ENCODE peak calls at places on chromosome 11, in ten cellular contexts. C is GM23338, P is H1, E is thoracic aorta, H is nephron progenitor cell, I is mammary epithelial cell, J is HFFc6, K is thyroid gland, O is psoas muscle, R is choroid plexus epithelial cell. V is an unnamed sample.

GRCh38 chr11:134046681-134047449 is 22.0 kb upstream of the JAM3 start:
- DNase-seq in C (no peak), P (no peak), E (no peak), H (no peak), I (no peak), J (no peak), K (no peak), O (no peak), R (no peak), V (peak; percentile 12)

GRCh38 chr11:2772544-2773031 is 72.8 kb upstream of the KCNQ1OT1 start:
- DNase-seq in C (no peak), P (no peak), E (no peak), H (no peak), I (peak; percentile 86), J (peak; percentile 42), K (no peak), O (peak; percentile 21), R (peak; percentile 43), V (no peak)

GRCh38 chr11:45650166-45651095 is 15.0 kb downstream of the CHST1 start:
- DNase-seq in C (no peak), P (peak; percentile 43), E (no peak), H (no peak), I (no peak), J (no peak), K (no peak), O (no peak), R (no peak), V (no peak)

GRCh38 chr11:17063171-17064002 is 14.1 kb downstream of the RPS13 start:
- DNase-seq in C (peak; percentile 85), P (peak; percentile 93), E (no peak), H (peak; percentile 73), I (peak; percentile 28), J (peak; percentile 32), K (peak; percentile 76), O (peak; percentile 74), R (peak; percentile 71), V (peak; percentile 43)

GRCh38 chr11:56750190-56750589 is 1.7 kb upstream of the OR9G4 start:
- DNase-seq in C (peak; percentile 59), P (no peak), E (no peak), H (no peak), I (no peak), J (no peak), K (no peak), O (no peak), R (no peak), V (no peak)

GRCh38 chr11:109150603-109151002 is 271.4 kb upstream of the C11orf87 start:
- DNase-seq in C (peak; percentile 9), P (no peak), E (no peak), H (peak; percentile 23), I (no peak), J (no peak), K (no peak), O (no peak), R (no peak), V (no peak)

GRCh38 chr11:2776351-2777061 is 76.7 kb upstream of the KCNQ1OT1 start:
- DNase-seq in C (no peak), P (no peak), E (no peak), H (no peak), I (no peak), J (no peak), K (peak; percentile 1), O (peak; percentile 45), R (no peak), V (peak; percentile 21)

GRCh38 chr11:130816941-130817607 is 99.2 kb downstream of the SNX19 start:
- DNase-seq in C (no peak), P (no peak), E (no peak), H (no peak), I (no peak), J (no peak), K (no peak), O (peak; percentile 72), R (no peak), V (no peak)

GRCh38 chr11:86212212-86212611 is 32.3 kb upstream of the EED start:
- DNase-seq in C (no peak), P (no peak), E (no peak), H (no peak), I (no peak), J (no peak), K (no peak), O (no peak), R (no peak), V (no peak)

GRCh38 chr11:35852056-35852455 is 91.8 kb upstream of the LDLRAD3 start:
- DNase-seq in C (no peak), P (no peak), E (no peak), H (no peak), I (no peak), J (no peak), K (no peak), O (peak; percentile 72), R (peak; percentile 14), V (no peak)

GRCh38 chr11:35602979-35603378 is 15.3 kb upstream of the FJX1 start:
- DNase-seq in C (no peak), P (no peak), E (no peak), H (no peak), I (no peak), J (no peak), K (no peak), O (no peak), R (no peak), V (no peak)

GRCh38 chr11:62141111-62142042 is 17.6 kb downstream of the INCENP start:
- DNase-seq in C (no peak), P (no peak), E (no peak), H (no peak), I (no peak), J (no peak), K (no peak), O (no peak), R (no peak), V (no peak)

GRCh38 chr11:106087815-106088435 is 10.5 kb downstream of the AASDHPPT start:
- DNase-seq in C (peak; percentile 63), P (no peak), E (no peak), H (peak; percentile 44), I (peak; percentile 37), J (peak; percentile 33), K (peak; percentile 64), O (no peak), R (peak; percentile 82), V (peak; percentile 33)

GRCh38 chr11:132490976-132491375 is 1041.3 kb downstream of the OPCML start:
- DNase-seq in C (no peak), P (no peak), E (no peak), H (no peak), I (peak; percentile 92), J (peak; percentile 17), K (no peak), O (no peak), R (no peak), V (no peak)

GRCh38 chr11:98007072-98007471 is 1013.7 kb upstream of the CNTN5 start:
- DNase-seq in C (no peak), P (no peak), E (no peak), H (no peak), I (no peak), J (no peak), K (no peak), O (no peak), R (no peak), V (no peak)

GRCh38 chr11:70381872-70382842 is 16.2 kb upstream of the CTTN start:
- DNase-seq in C (peak; percentile 49), P (no peak), E (no peak), H (no peak), I (no peak), J (peak; percentile 87), K (no peak), O (no peak), R (peak; percentile 73), V (no peak)
- TF ChIP-seq CTCF in C (no peak), P (peak; percentile 6), E (no peak), H (no peak), I (no peak), J (peak; percentile 53), K (no peak), O (no peak), R (peak; percentile 32), V (no peak)

DNA sequence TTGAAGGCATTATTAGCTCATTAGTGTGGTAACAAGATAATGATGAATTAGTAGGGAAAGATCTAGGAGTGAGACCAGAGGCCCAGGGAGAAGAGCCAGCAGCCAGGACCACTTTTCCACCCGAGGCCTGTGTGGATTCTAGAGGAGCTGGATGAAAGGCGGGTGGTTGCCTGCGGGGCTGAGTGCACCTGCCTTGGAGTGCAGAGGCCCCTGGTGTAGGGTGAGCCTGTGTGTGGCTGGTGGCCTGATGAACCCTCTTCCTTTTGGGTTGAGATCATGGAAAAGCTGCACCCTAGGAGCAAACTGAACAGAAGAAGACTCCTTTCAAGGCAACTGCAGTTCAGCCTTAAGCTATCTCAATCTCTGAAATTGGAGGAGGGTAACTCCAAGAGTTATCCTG is 5.9 kb upstream of the TP53AIP1 start:
- DNase-seq in C (peak; percentile 61), P (no peak), E (no peak), H (peak; percentile 37), I (no peak), J (no peak), K (no peak), O (no peak), R (no peak), V (no peak)
- TF ChIP-seq CTCF in C (peak; percentile 83), P (peak; percentile 73), E (peak; percentile 20), H (peak; percentile 30), I (peak; percentile 2), J (no peak), K (no peak), O (no peak), R (peak; percentile 29), V (no peak)

DNA sequence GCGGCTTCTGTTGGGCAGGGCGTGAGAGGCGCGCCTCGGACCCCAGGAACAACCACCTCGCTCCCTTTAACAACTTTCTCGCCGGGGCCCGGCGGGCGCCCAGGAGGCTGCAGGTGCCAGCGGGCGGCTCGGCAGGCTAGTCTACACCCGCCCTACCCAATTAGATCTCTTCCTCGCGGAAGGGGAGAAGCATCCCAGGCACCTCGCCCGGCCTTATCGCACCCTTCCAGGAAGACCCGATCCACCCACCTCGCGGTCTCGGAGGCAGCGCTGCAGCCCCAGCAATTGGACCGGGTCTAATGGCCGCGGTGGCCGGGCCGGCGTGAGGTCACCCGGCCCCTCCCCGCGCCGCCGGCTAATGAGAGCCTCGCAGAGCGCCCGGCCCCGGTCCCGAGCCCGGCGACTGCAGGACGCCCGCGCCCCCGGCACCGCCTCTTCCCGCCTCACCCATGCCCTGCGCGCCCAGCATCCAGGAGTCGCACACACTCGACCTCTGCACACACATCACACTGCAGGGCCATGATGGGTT is at the start of gene PLAAT3:
- DNase-seq in C (peak; percentile 87), P (peak; percentile 89), E (peak; percentile 40), H (peak; percentile 58), I (no peak), J (no peak), K (peak; percentile 81), O (peak; percentile 89), R (no peak), V (peak; percentile 50)
- TF ChIP-seq CTCF in C (no peak), P (no peak), E (no peak), H (no peak), I (no peak), J (no peak), K (peak; percentile 8), O (no peak), R (no peak), V (no peak)

DNA sequence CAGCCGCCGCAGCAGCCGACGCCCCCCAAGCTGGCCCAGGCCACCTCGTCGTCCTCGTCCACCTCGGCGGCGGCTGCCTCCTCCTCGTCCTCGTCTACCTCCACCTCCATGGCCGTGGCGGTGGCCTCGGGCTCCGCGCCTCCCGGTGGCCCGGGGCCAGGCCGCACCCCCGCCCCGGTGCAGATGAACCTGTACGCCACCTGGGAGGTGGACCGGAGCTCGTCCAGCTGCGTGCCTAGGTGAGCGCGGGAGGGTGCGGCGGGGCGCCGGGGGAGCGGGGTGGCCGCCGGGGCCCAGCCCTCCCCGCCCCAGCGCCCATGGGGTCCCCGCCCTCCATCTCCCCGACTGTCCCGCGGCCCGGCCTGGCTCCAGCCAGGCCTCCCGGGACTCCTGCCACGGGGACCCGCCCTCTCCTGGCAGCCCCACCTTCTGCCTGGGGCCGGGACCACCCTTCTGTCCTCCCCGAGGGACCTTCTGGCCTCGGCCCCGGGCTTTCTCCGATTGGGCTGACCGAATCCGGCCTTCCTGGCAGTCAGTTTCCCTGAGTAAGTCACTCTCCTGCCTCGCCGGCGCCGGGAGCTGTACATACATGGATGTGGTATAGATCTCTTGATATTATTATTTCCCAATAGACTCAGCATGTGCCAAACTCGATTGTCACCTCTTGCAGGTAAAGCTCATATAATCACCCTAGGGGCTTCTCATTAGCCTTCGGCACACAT is 693 bp downstream of the PACS1 start:
- DNase-seq in C (peak; percentile 56), P (peak; percentile 71), E (no peak), H (peak; percentile 44), I (peak; percentile 54), J (peak; percentile 19), K (peak; percentile 52), O (peak; percentile 77), R (peak; percentile 39), V (peak; percentile 62)
- TF ChIP-seq CTCF in C (no peak), P (no peak), E (no peak), H (no peak), I (no peak), J (no peak), K (no peak), O (no peak), R (no peak), V (no peak)